ENCODE peak calls at places on chromosomes 11 and 22, in eight cellular contexts. E is transverse colon, N is Panc1, K is fibroblast of pulmonary artery, Y is fibroblast of mammary gland, S is esophagus muscularis mucosa, M is neural progenitor cell, Z is ovary. W is an unnamed sample.

GRCh38 chr22:29352778-29353177 is 35.6 kb downstream of the AP1B1 start:
- DNase-seq in E (no peak), Y (no peak), N (no peak), M (no peak), Z (no peak), K (no peak), S (no peak), W (no peak)

GRCh38 chr11:27514076-27514475 is 7.5 kb upstream of the LIN7C start:
- DNase-seq in N (no peak), Z (no peak), M (no peak), K (no peak), E (no peak), Y (no peak), S (no peak), W (no peak)

GRCh38 chr11:1782831-1783724 is 19.4 kb upstream of the CTSD start:
- DNase-seq in Y (peak; percentile 62), S (no peak), E (no peak), K (no peak), N (peak; percentile 66), M (no peak), Z (no peak), W (peak; percentile 45)

GRCh38 chr22:21841422-21841821 is 26.0 kb downstream of the MAPK1 start:
- DNase-seq in S (no peak), Y (no peak), E (no peak), M (no peak), Z (no peak), K (no peak), N (no peak), W (no peak)

GRCh38 chr22:17672417-17672991 is 33.9 kb downstream of the BCL2L13 start:
- DNase-seq in K (no peak), E (no peak), S (no peak), Z (no peak), Y (no peak), M (peak; percentile 26), N (no peak), W (no peak)

GRCh38 chr11:122317337-122317736 is 201.3 kb upstream of the BLID start:
- DNase-seq in Z (no peak), E (no peak), K (peak; percentile 28), M (no peak), S (no peak), Y (no peak), N (no peak), W (peak; percentile 92)

GRCh38 chr11:130513132-130513531 is 64.7 kb downstream of the ADAMTS15 start:
- DNase-seq in K (no peak), M (no peak), Y (peak; percentile 70), N (no peak), Z (no peak), S (peak; percentile 90), E (peak; percentile 49), W (peak; percentile 76)

GRCh38 chr11:128336203-128336602 is 251.2 kb downstream of the ETS1 start:
- DNase-seq in K (peak; percentile 84), N (peak; percentile 45), M (no peak), S (peak; percentile 80), E (peak; percentile 26), Z (no peak), Y (peak; percentile 85), W (peak; percentile 55)

GRCh38 chr11:44338721-44339529 is 29.0 kb upstream of the ALX4 start:
- DNase-seq in K (no peak), Z (no peak), Y (no peak), N (no peak), S (no peak), E (no peak), M (no peak), W (no peak)

GRCh38 chr11:129969973-129970372 is 32.7 kb downstream of the PRDM10 start:
- DNase-seq in K (no peak), M (no peak), Z (no peak), N (no peak), E (no peak), S (no peak), Y (no peak), W (no peak)

GRCh38 chr11:89495951-89496350 is 4.8 kb upstream of the NOX4 start:
- DNase-seq in N (no peak), S (no peak), Z (no peak), K (peak; percentile 88), M (peak; percentile 50), E (no peak), Y (peak; percentile 82), W (peak; percentile 94)

GRCh38 chr22:40212126-40212525 is 34.4 kb downstream of the TNRC6B start:
- DNase-seq in Z (no peak), E (no peak), K (no peak), M (no peak), Y (peak; percentile 67), N (no peak), S (no peak), W (peak; percentile 47)

GRCh38 chr22:33920927-33921575 is 775 bp upstream of the LARGE1 start:
- DNase-seq in E (peak; percentile 99), Y (peak; percentile 90), S (peak; percentile 99), M (peak; percentile 99), K (peak; percentile 96), Z (peak; percentile 100), N (no peak), W (peak; percentile 96)

GRCh38 chr11:78783301-78783700 is 208.6 kb upstream of the NARS2 start:
- DNase-seq in N (no peak), Z (no peak), Y (no peak), M (no peak), S (no peak), K (no peak), E (no peak), W (no peak)

GRCh38 chr11:68409748-68410344 is 50.7 kb upstream of the PPP6R3 start:
- DNase-seq in Y (no peak), E (no peak), N (no peak), M (no peak), S (no peak), K (no peak), Z (peak; percentile 18), W (no peak)

GRCh38 chr22:45090364-45090960 is 73.3 kb upstream of the NUP50 start:
- DNase-seq in E (peak; percentile 41), K (no peak), M (peak; percentile 79), N (no peak), Y (no peak), S (no peak), Z (no peak), W (peak; percentile 21)

GRCh38 chr11:73182824-73183321 is 35.2 kb upstream of the P2RY2 start:
- DNase-seq in Z (peak; percentile 39), Y (no peak), S (no peak), N (no peak), K (no peak), E (peak; percentile 68), M (no peak), W (no peak)

GRCh38 chr11:3907590-3907989 is 52.1 kb downstream of the STIM1 start:
- DNase-seq in Z (no peak), K (no peak), N (no peak), Y (no peak), S (no peak), M (no peak), E (no peak), W (no peak)

GRCh38 chr22:45376703-45377102 is 36.7 kb downstream of the SMC1B start:
- DNase-seq in Y (peak; percentile 15), E (peak; percentile 13), Z (peak; percentile 31), N (no peak), M (no peak), S (no peak), K (peak; percentile 44), W (peak; percentile 12)

GRCh38 chr22:44329179-44329796 is 16.5 kb upstream of the SHISAL1 start:
- DNase-seq in M (no peak), S (no peak), Z (no peak), E (peak; percentile 44), N (no peak), K (no peak), Y (no peak), W (no peak)

GRCh38 chr11:66857234-66857926 is 516 bp downstream of the LRFN4 start:
- DNase-seq in Z (peak; percentile 48), K (no peak), M (peak; percentile 44), E (no peak), Y (no peak), N (no peak), S (no peak), W (no peak)

GRCh38 chr22:46076651-46077339 is 73.5 kb upstream of the PPARA start:
- DNase-seq in S (no peak), Z (no peak), N (no peak), E (peak; percentile 28), M (no peak), K (peak; percentile 59), Y (no peak), W (peak; percentile 91)

DNA sequence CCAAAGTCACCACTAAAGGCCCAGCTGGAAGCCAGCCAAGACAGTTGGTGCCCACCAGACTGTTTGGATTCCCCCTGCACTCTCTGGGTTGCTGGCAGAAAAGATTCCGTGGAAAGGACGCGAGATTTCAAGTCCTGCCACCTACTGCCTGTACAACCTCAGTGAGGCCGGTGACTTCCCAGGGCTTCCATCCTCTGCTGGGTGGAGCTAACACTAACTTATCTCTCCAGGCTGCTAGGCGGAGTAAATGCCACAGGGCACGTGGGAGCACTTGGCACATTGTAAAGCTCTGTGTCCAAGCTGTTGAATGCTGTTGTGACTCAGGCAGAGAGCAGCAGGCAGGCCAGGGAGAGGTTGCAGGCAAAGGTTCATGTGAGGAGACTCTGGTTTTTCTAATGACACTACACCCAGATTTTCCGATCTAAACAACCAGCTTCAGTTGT is 50.9 kb upstream of the CDON start:
- DNase-seq in S (no peak), K (peak; percentile 94), N (peak; percentile 51), M (peak; percentile 28), Z (peak; percentile 81), E (peak; percentile 90), Y (peak; percentile 99), W (peak; percentile 99)
- TF ChIP-seq CTCF in S (peak; percentile 18), K (no peak), N (no peak), M (no peak), Z (no peak), E (no peak), Y (no peak), W (peak; percentile 22)

GRCh38 chr11:103079833-103080232 is 12.1 kb downstream of the DCUN1D5 start:
- DNase-seq in M (no peak), K (peak; percentile 46), N (no peak), S (no peak), Z (no peak), Y (peak; percentile 51), E (no peak), W (no peak)
- H3K4me3 ChIP-seq in M (no peak overlapping the region), K (no peak overlapping the region), N (no peak overlapping the region), S (no peak overlapping the region), Z (no peak overlapping the region), Y (no peak overlapping the region), E (no peak overlapping the region), W (no peak overlapping the region)

GRCh38 chr11:32420937-32421532 is 14.3 kb downstream of the WT1 start:
- DNase-seq in Z (no peak), S (peak; percentile 80), E (no peak), K (no peak), Y (no peak), M (no peak), N (no peak), W (peak; percentile 17)
- TF ChIP-seq CTCF in Z (no peak), S (no peak), E (no peak), K (no peak), Y (no peak), M (no peak), N (no peak), W (no peak)

DNA sequence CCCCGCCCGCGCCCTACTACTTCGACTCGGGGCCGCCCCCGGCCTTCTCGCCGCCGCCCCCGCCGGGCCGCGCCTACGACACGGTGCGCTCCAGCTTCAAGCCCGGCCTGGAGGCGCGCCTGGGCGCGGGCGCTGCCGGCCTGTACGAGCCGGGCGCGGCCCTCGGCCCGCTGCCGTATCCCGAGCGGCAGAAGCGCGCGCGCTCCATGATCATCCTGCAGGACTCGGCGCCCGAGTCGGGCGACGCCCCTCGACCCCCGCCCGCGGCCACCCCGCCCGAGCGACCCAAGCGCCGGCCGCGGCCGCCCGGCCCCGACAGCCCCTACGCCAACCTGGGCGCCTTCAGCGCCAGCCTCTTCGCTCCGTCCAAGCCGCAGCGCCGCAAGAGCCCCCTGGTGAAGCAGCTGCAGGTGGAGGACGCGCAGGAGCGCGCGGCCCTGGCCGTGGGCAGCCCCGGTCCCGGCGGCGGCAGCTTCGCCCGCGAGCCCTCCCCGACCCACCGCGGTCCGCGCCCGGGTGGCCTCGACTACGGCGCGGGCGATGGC is 17.6 kb upstream of the ACR start:
- DNase-seq in E (no peak), S (no peak), Z (no peak), N (no peak), Y (peak; percentile 3), M (peak; percentile 75), K (no peak), W (no peak)
- H3K4me3 ChIP-seq in E (no peak overlapping the region), S (no peak overlapping the region), Z (no peak overlapping the region), N (no peak overlapping the region), Y (no peak overlapping the region), M (peak overlapping the region; percentile 49), K (no peak overlapping the region), W (no peak overlapping the region)

W was measured in AG10803.